ENCODE peak calls at places on chromosomes 5 and 9, in six cellular contexts. L is fibroblast of lung, M is AG10803, S is neural progenitor cell, E is GM23338, Y is BE2C. K is an unnamed sample.

GRCh38 chr9:93902051-93902779 is 52.9 kb downstream of the BARX1 start:
- DNase-seq in L (no peak), M (no peak), S (no peak), E (no peak), Y (no peak), K (no peak)

GRCh38 chr9:38074441-38074943 is 5.5 kb upstream of the SHB start:
- DNase-seq in L (peak; percentile 68), M (peak; percentile 72), S (no peak), E (no peak), Y (no peak), K (no peak)

GRCh38 chr9:23774266-23774665 is 51.8 kb downstream of the ELAVL2 start:
- DNase-seq in L (peak; percentile 45), M (peak; percentile 8), S (no peak), E (no peak), Y (no peak), K (no peak)

GRCh38 chr5:55063220-55063863 is 39.1 kb upstream of the GZMA start:
- DNase-seq in L (peak; percentile 66), M (peak; percentile 12), S (no peak), E (no peak), Y (no peak), K (no peak)

GRCh38 chr5:107282061-107282460 is 388.7 kb downstream of the EFNA5 start:
- DNase-seq in L (peak; percentile 86), M (no peak), S (no peak), E (no peak), Y (no peak), K (no peak)

GRCh38 chr9:37801287-37801850 is 772 bp downstream of the DCAF10 start:
- DNase-seq in L (peak; percentile 38), M (peak; percentile 9), S (peak; percentile 65), E (peak; percentile 57), Y (peak; percentile 32), K (peak; percentile 52)

GRCh38 chr5:51517854-51518253 is 134.6 kb downstream of the ISL1 start:
- DNase-seq in L (no peak), M (no peak), S (no peak), E (no peak), Y (no peak), K (no peak)

GRCh38 chr9:116081437-116082110 is 72.0 kb upstream of the PAPPA start:
- DNase-seq in L (no peak), M (peak; percentile 77), S (no peak), E (no peak), Y (no peak), K (no peak)

GRCh38 chr5:122078116-122078865 is at the start of gene LOX:
- DNase-seq in L (peak; percentile 98), M (peak; percentile 99), S (peak; percentile 77), E (peak; percentile 69), Y (peak; percentile 23), K (peak; percentile 28)

GRCh38 chr5:35373196-35373696 is 143.0 kb upstream of the PRLR start:
- DNase-seq in L (no peak), M (no peak), S (no peak), E (no peak), Y (no peak), K (no peak)

GRCh38 chr5:114360816-114361723 is 800 bp upstream of the KCNN2 start:
- DNase-seq in L (no peak), M (no peak), S (peak; percentile 93), E (peak; percentile 89), Y (peak; percentile 24), K (peak; percentile 90)

GRCh38 chr5:17398439-17398838 is 99.6 kb upstream of the TAF11L2 start:
- DNase-seq in L (peak; percentile 99), M (peak; percentile 85), S (no peak), E (no peak), Y (no peak), K (no peak)

GRCh38 chr9:112921549-112921948 is 30.9 kb upstream of the SLC46A2 start:
- DNase-seq in L (peak; percentile 56), M (peak; percentile 65), S (peak; percentile 62), E (peak; percentile 69), Y (peak; percentile 11), K (no peak)

GRCh38 chr5:93385665-93386064 is 195.4 kb downstream of the NR2F1-AS1 start:
- DNase-seq in L (peak; percentile 72), M (peak; percentile 21), S (no peak), E (no peak), Y (no peak), K (no peak)

GRCh38 chr9:128420060-128420650 is 502 bp upstream of the CERCAM start:
- DNase-seq in L (peak; percentile 52), M (peak; percentile 54), S (peak; percentile 80), E (peak; percentile 66), Y (peak; percentile 88), K (peak; percentile 83)

GRCh38 chr5:560792-561166 is 36.5 kb upstream of the SLC9A3 start:
- DNase-seq in L (no peak), M (no peak), S (no peak), E (no peak), Y (peak; percentile 1), K (no peak)

GRCh38 chr9:105392531-105392930 is 55.3 kb upstream of the FSD1L start:
- DNase-seq in L (no peak), M (no peak), S (peak; percentile 19), E (no peak), Y (no peak), K (no peak)

GRCh38 chr5:176530983-176531901 is 6.0 kb downstream of the RNF44 start:
- DNase-seq in L (peak; percentile 55), M (no peak), S (no peak), E (no peak), Y (peak; percentile 90), K (peak; percentile 50)

GRCh38 chr9:113899205-113899604 is 23.1 kb downstream of the ZNF618 start:
- DNase-seq in L (no peak), M (no peak), S (no peak), E (no peak), Y (no peak), K (no peak)

GRCh38 chr9:34370970-34371880 is 5.5 kb downstream of the MYORG start:
- DNase-seq in L (no peak), M (no peak), S (no peak), E (no peak), Y (no peak), K (no peak)

GRCh38 chr5:97752871-97753270 is 569.8 kb upstream of the RIOK2 start:
- DNase-seq in L (peak; percentile 36), M (peak; percentile 5), S (no peak), E (no peak), Y (no peak), K (no peak)

GRCh38 chr9:81635526-81636279 is 53.6 kb downstream of the TLE1 start:
- DNase-seq in L (peak; percentile 58), M (peak; percentile 80), S (no peak), E (no peak), Y (no peak), K (no peak)

GRCh38 chr5:85972539-85972938 is 645.2 kb upstream of the COX7C start:
- DNase-seq in L (no peak), M (no peak), S (no peak), E (no peak), Y (no peak), K (no peak)

GRCh38 chr5:105101597-105101996 is 1539.0 kb upstream of the NUDT12 start:
- DNase-seq in L (peak; percentile 30), M (no peak), S (no peak), E (no peak), Y (no peak), K (no peak)

GRCh38 chr9:14529047-14529446 is 164.2 kb downstream of the ZDHHC21 start:
- DNase-seq in L (no peak), M (no peak), S (no peak), E (no peak), Y (no peak), K (no peak)

GRCh38 chr9:108526518-108526917 is 329.3 kb downstream of the ACTL7B start:
- DNase-seq in L (no peak), M (no peak), S (no peak), E (no peak), Y (no peak), K (no peak)

GRCh38 chr9:91134608-91135007 is 227.1 kb downstream of the AUH start:
- DNase-seq in L (no peak), M (no peak), S (no peak), E (no peak), Y (no peak), K (no peak)

GRCh38 chr9:83032065-83032625 is 30.8 kb downstream of the RASEF start:
- DNase-seq in L (no peak), M (no peak), S (no peak), E (no peak), Y (no peak), K (no peak)

GRCh38 chr9:13552606-13553215 is 273.2 kb upstream of the MPDZ start:
- DNase-seq in L (peak; percentile 2), M (no peak), S (no peak), E (no peak), Y (no peak), K (no peak)

GRCh38 chr5:169745441-169746146 is 108.5 kb downstream of the DOCK2 start:
- DNase-seq in L (peak; percentile 91), M (peak; percentile 87), S (no peak), E (no peak), Y (no peak), K (no peak)

GRCh38 chr5:33936381-33937016 is at the start of gene RXFP3:
- DNase-seq in L (peak; percentile 52), M (peak; percentile 28), S (no peak), E (peak; percentile 59), Y (no peak), K (peak; percentile 31)

GRCh38 chr9:130181645-130182044 is 9.4 kb downstream of the NCS1 start:
- DNase-seq in L (no peak), M (no peak), S (no peak), E (no peak), Y (no peak), K (no peak)
- TF ChIP-seq CTCF in L (no peak), M (no peak), S (no peak), E (no peak), Y (no peak), K (no peak)

GRCh38 chr5:91386120-91386519 is 3.0 kb upstream of the ARRDC3 start:
- DNase-seq in L (peak; percentile 41), M (no peak), S (no peak), E (no peak), Y (no peak), K (no peak)
- TF ChIP-seq CTCF in L (no peak), M (peak; percentile 27), S (no peak), E (no peak), Y (peak; percentile 18), K (no peak)

DNA sequence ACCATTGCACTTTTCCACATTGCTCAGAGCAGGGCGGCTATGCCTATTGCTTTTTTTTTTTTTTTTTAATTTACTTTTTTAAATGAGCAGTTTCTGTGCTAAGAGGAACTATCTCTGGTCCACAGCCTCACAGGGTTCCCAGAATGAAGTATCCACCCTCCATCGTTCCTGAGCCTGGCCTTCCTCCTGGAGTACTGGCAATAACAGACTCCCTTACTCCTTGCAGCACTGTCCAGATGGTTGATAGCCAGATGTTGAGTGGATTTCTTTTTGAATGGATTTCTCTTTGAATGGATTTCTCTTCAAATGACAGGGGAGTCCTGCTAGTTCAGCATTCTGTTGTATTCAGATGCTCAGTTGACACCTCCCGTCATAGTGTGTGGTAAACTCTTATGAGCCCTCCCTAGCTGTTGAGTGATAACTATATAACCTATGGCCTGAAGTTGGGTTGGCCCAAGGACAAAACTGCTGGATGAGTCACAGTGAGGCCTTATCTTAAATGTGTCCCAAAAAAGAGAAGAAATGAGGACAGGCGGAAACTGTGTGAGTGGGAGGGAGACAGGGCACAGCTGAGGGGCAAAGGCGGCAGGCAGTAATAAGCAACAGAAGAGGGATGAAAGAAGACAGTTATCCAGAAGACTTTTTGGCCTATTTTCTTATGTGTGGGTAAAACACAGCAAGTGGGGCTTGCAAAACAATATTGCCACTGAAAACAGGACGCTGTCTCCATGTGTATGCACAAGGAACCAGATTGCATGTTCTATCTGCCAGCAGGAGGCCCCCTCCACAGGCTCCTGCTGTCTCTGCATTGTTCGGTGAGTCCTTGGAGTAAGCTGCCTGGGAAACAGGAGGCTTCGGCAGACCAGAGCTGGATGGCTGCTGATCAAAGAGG is 209.5 kb upstream of the S1PR3 start:
- DNase-seq in L (peak; percentile 77), M (no peak), S (peak; percentile 67), E (peak; percentile 32), Y (peak; percentile 44), K (peak; percentile 29)
- TF ChIP-seq CTCF in L (peak; percentile 60), M (peak; percentile 39), S (no peak), E (peak; percentile 12), Y (peak; percentile 61), K (no peak)

GRCh38 chr5:174489920-174490597 is 234.3 kb upstream of the MSX2 start:
- DNase-seq in L (no peak), M (no peak), S (no peak), E (no peak), Y (no peak), K (no peak)
- TF ChIP-seq CTCF in L (no peak), M (no peak), S (no peak), E (no peak), Y (no peak), K (no peak)